ENCODE peak calls at places on chromosomes 2 and 18, in four cellular contexts. One of them, this sample, is unnamed.

GRCh38 chr2:111932841-111933291 is 34.5 kb downstream of the MERTK start:
- DNase-seq in neural progenitor cell: no peak
- DNase-seq in heart left ventricle: no peak
- DNase-seq in effector memory CD4-positive, alpha-beta T cell: no peak
- DNase-seq in this sample: no peak

GRCh38 chr2:239223029-239223329 is 177.8 kb downstream of the HDAC4 start:
- DNase-seq in neural progenitor cell: no peak
- DNase-seq in heart left ventricle: no peak
- DNase-seq in effector memory CD4-positive, alpha-beta T cell: no peak
- DNase-seq in this sample: no peak

GRCh38 chr2:212960336-212960735 is 191.1 kb downstream of the IKZF2 start:
- DNase-seq in neural progenitor cell: no peak
- DNase-seq in heart left ventricle: no peak
- DNase-seq in effector memory CD4-positive, alpha-beta T cell: no peak
- DNase-seq in this sample: no peak

GRCh38 chr2:69997296-69998184 is 36.1 kb upstream of the ASPRV1 start:
- DNase-seq in neural progenitor cell: no peak
- DNase-seq in heart left ventricle: no peak
- DNase-seq in effector memory CD4-positive, alpha-beta T cell: no peak
- DNase-seq in this sample: no peak

GRCh38 chr2:118779362-118779761 is 68.1 kb downstream of the EN1 start:
- DNase-seq in neural progenitor cell: no peak
- DNase-seq in heart left ventricle: no peak
- DNase-seq in effector memory CD4-positive, alpha-beta T cell: no peak
- DNase-seq in this sample: no peak

GRCh38 chr18:46199515-46200147 is 95.4 kb downstream of the HAUS1 start:
- DNase-seq in neural progenitor cell: no peak
- DNase-seq in heart left ventricle: no peak
- DNase-seq in effector memory CD4-positive, alpha-beta T cell: no peak
- DNase-seq in this sample: no peak

GRCh38 chr2:168482245-168482644 is 26.2 kb downstream of the CERS6 start:
- DNase-seq in neural progenitor cell: no peak
- DNase-seq in heart left ventricle: no peak
- DNase-seq in effector memory CD4-positive, alpha-beta T cell: no peak
- DNase-seq in this sample: no peak

GRCh38 chr2:240810621-240811020 is 9.4 kb downstream of the KIF1A start:
- DNase-seq in neural progenitor cell: no peak
- DNase-seq in heart left ventricle: no peak
- DNase-seq in effector memory CD4-positive, alpha-beta T cell: no peak
- DNase-seq in this sample: peak; percentile 40

GRCh38 chr2:227447606-227448005 is 24.4 kb upstream of the AGFG1 start:
- DNase-seq in neural progenitor cell: no peak
- DNase-seq in heart left ventricle: no peak
- DNase-seq in effector memory CD4-positive, alpha-beta T cell: no peak
- DNase-seq in this sample: no peak

GRCh38 chr18:49412673-49413072 is 47.8 kb downstream of the DYM start:
- DNase-seq in neural progenitor cell: no peak
- DNase-seq in heart left ventricle: no peak
- DNase-seq in effector memory CD4-positive, alpha-beta T cell: no peak
- DNase-seq in this sample: no peak

GRCh38 chr18:2337552-2338141 is 233.7 kb downstream of the METTL4 start:
- DNase-seq in neural progenitor cell: peak; percentile 51
- DNase-seq in heart left ventricle: no peak
- DNase-seq in effector memory CD4-positive, alpha-beta T cell: no peak
- DNase-seq in this sample: no peak

DNA sequence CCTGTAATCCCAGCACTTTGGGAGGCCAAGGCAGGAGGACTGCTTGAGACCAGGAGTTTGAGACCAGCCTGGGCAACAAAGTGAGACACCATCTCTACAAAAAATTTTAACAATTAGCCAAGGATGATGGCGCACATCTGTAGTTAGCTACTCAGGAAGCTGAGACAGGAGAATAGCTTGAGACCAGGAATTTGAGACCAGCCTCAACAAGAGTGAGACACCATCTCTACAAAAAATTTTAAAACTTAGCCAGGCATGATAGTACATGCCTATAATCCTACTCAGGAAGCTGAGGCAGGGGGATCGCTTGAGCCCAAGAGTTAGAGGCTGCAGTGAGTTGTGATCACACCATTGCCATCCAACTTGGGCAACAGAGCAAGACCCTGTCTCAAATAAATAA is 7.0 kb downstream of the MEMO1 start:
- DNase-seq in neural progenitor cell: no peak
- DNase-seq in heart left ventricle: no peak
- DNase-seq in effector memory CD4-positive, alpha-beta T cell: no peak
- DNase-seq in this sample: no peak
- H3K4me3 ChIP-seq in neural progenitor cell: no peak overlapping the region
- H3K4me3 ChIP-seq in heart left ventricle: no peak overlapping the region
- H3K4me3 ChIP-seq in effector memory CD4-positive, alpha-beta T cell: no peak overlapping the region
- H3K4me3 ChIP-seq in this sample: no peak overlapping the region

GRCh38 chr2:75608684-75609333 is 37.8 kb upstream of the MRPL19 start:
- DNase-seq in neural progenitor cell: peak; percentile 83
- DNase-seq in heart left ventricle: peak; percentile 49
- DNase-seq in effector memory CD4-positive, alpha-beta T cell: no peak
- DNase-seq in this sample: no peak
- H3K27ac ChIP-seq in neural progenitor cell: no peak overlapping the region
- H3K27ac ChIP-seq in heart left ventricle: no peak overlapping the region
- H3K27ac ChIP-seq in effector memory CD4-positive, alpha-beta T cell: no peak overlapping the region
- H3K27ac ChIP-seq in this sample: no peak overlapping the region

GRCh38 chr2:234451852-234452625 is 44.8 kb downstream of the ARL4C start:
- DNase-seq in neural progenitor cell: no peak
- DNase-seq in heart left ventricle: no peak
- DNase-seq in effector memory CD4-positive, alpha-beta T cell: no peak
- DNase-seq in this sample: no peak

GRCh38 chr2:234453216-234453615 is 43.7 kb downstream of the ARL4C start:
- DNase-seq in neural progenitor cell: no peak
- DNase-seq in heart left ventricle: no peak
- DNase-seq in effector memory CD4-positive, alpha-beta T cell: no peak
- DNase-seq in this sample: no peak

GRCh38 chr2:234451242-234451641 is 45.6 kb downstream of the ARL4C start:
- DNase-seq in neural progenitor cell: no peak
- DNase-seq in heart left ventricle: no peak
- DNase-seq in effector memory CD4-positive, alpha-beta T cell: no peak
- DNase-seq in this sample: no peak

GRCh38 chr2:234457421-234457820 is 39.5 kb downstream of the ARL4C start:
- DNase-seq in neural progenitor cell: no peak
- DNase-seq in heart left ventricle: no peak
- DNase-seq in effector memory CD4-positive, alpha-beta T cell: no peak
- DNase-seq in this sample: no peak

DNA sequence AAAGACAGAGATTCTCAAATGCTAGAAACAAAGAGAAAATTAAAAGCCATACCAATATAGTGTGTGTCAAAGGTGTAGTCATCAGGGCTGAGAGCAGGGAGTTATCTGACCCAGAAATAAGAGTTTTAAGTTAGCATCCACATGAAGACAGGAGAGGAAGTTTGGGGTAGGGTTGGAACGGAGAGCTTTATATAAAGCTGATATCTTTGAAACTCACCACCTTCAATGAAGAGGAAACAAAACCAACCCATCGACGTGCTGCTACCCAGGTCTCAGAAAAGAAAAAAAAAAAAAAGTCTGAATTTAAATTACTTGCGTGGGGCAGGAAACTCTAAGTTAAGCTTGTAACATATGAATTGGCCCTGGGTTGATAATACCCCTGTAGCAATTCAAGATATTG is 42.4 kb downstream of the ARL4C start:
- DNase-seq in neural progenitor cell: no peak
- DNase-seq in heart left ventricle: no peak
- DNase-seq in effector memory CD4-positive, alpha-beta T cell: no peak
- DNase-seq in this sample: no peak
- H3K4me3 ChIP-seq in neural progenitor cell: no peak overlapping the region
- H3K4me3 ChIP-seq in heart left ventricle: no peak overlapping the region
- H3K4me3 ChIP-seq in effector memory CD4-positive, alpha-beta T cell: peak overlapping the region; percentile 53
- H3K4me3 ChIP-seq in this sample: no peak overlapping the region

GRCh38 chr2:54672587-54673456 is 50.6 kb upstream of the EML6 start:
- DNase-seq in neural progenitor cell: no peak
- DNase-seq in heart left ventricle: no peak
- DNase-seq in effector memory CD4-positive, alpha-beta T cell: no peak
- DNase-seq in this sample: no peak

GRCh38 chr2:54675738-54676137 is 47.7 kb upstream of the EML6 start:
- DNase-seq in neural progenitor cell: no peak
- DNase-seq in heart left ventricle: peak; percentile 67
- DNase-seq in effector memory CD4-positive, alpha-beta T cell: no peak
- DNase-seq in this sample: no peak

GRCh38 chr2:54675281-54675680 is 48.2 kb upstream of the EML6 start:
- DNase-seq in neural progenitor cell: no peak
- DNase-seq in heart left ventricle: no peak
- DNase-seq in effector memory CD4-positive, alpha-beta T cell: no peak
- DNase-seq in this sample: no peak

GRCh38 chr2:54671875-54672586 is 51.4 kb upstream of the EML6 start:
- DNase-seq in neural progenitor cell: no peak
- DNase-seq in heart left ventricle: no peak
- DNase-seq in effector memory CD4-positive, alpha-beta T cell: no peak
- DNase-seq in this sample: no peak

GRCh38 chr2:54673501-54673998 is 49.9 kb upstream of the EML6 start:
- DNase-seq in neural progenitor cell: no peak
- DNase-seq in heart left ventricle: peak; percentile 92
- DNase-seq in effector memory CD4-positive, alpha-beta T cell: no peak
- DNase-seq in this sample: peak; percentile 88
- H3K27ac ChIP-seq in neural progenitor cell: no peak overlapping the region
- H3K27ac ChIP-seq in heart left ventricle: peak overlapping the region; percentile 85
- H3K27ac ChIP-seq in effector memory CD4-positive, alpha-beta T cell: no peak overlapping the region
- H3K27ac ChIP-seq in this sample: peak overlapping the region; percentile 77

GRCh38 chr2:4791488-4791887 is 900.7 kb upstream of the SOX11 start:
- DNase-seq in neural progenitor cell: no peak
- DNase-seq in heart left ventricle: no peak
- DNase-seq in effector memory CD4-positive, alpha-beta T cell: no peak
- DNase-seq in this sample: no peak

GRCh38 chr2:4792126-4792525 is 900.1 kb upstream of the SOX11 start:
- DNase-seq in neural progenitor cell: no peak
- DNase-seq in heart left ventricle: no peak
- DNase-seq in effector memory CD4-positive, alpha-beta T cell: no peak
- DNase-seq in this sample: no peak
- H3K4me3 ChIP-seq in neural progenitor cell: no peak overlapping the region
- H3K4me3 ChIP-seq in heart left ventricle: no peak overlapping the region
- H3K4me3 ChIP-seq in effector memory CD4-positive, alpha-beta T cell: no peak overlapping the region
- H3K4me3 ChIP-seq in this sample: no peak overlapping the region

DNA sequence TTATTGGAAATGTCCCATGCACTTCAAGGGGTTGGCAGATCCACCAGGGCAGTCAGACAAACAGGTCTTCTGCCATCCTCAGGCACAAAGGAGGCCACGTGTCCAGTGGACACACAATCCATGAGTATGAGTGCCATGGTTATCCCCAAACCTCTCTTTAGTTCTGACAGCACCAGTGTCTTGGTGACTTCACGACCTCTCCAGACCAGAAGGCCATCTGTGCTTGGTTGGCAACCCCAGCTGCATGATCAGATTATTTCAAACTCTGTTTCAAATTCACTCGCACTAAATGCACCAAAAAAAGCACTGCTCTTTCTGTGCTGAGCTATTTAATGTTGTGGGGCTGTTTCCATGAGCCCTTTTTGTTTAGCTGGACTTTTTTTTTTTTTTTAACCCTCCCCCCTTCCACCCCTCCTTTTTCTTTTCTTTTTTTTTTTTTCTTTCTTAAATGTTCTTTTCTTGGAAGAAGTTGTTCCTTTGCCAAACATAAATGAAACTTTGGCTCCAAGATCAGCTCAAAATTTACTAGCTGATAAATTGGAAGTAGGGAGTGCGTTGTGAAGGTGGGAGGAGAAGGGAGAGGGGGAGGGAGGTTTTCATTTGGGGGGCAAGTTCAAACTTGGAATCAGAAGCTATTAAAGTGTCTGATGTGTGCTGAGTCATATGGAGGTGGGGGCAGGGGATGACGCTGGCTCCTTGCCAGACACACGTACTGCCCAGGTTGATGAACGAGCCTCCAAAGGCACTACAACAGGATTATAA is 542.9 kb upstream of the TNP1 start:
- DNase-seq in neural progenitor cell: no peak
- DNase-seq in heart left ventricle: no peak
- DNase-seq in effector memory CD4-positive, alpha-beta T cell: no peak
- DNase-seq in this sample: no peak
- H3K27ac ChIP-seq in neural progenitor cell: no peak overlapping the region
- H3K27ac ChIP-seq in heart left ventricle: peak overlapping the region; percentile 10
- H3K27ac ChIP-seq in effector memory CD4-positive, alpha-beta T cell: no peak overlapping the region
- H3K27ac ChIP-seq in this sample: peak overlapping the region; percentile 40

GRCh38 chr2:189641047-189641446 is 20.2 kb upstream of the ASNSD1 start:
- DNase-seq in neural progenitor cell: peak; percentile 37
- DNase-seq in heart left ventricle: no peak
- DNase-seq in effector memory CD4-positive, alpha-beta T cell: no peak
- DNase-seq in this sample: no peak
- H3K4me3 ChIP-seq in neural progenitor cell: no peak overlapping the region
- H3K4me3 ChIP-seq in heart left ventricle: no peak overlapping the region
- H3K4me3 ChIP-seq in effector memory CD4-positive, alpha-beta T cell: no peak overlapping the region
- H3K4me3 ChIP-seq in this sample: no peak overlapping the region

DNA sequence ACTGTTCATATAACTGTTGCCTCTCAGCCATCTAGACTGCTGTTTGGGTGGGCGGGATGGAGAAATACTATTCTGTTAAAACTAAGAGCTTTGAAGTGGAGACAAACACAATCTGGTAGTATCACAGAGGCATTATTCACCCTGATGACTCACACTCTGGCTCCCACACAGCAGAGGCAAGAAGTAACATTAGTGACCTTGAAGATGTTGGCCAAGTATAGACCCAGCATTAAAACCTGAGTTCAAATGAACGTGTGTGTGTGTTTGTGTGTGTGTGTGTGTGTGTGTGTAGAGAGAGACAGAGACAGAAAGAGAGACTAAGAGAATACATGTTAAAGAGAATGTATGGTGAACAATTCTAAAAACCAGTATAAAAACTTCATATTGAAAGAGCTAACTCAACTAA is 22.5 kb upstream of the ACVR1 start:
- DNase-seq in neural progenitor cell: no peak
- DNase-seq in heart left ventricle: no peak
- DNase-seq in effector memory CD4-positive, alpha-beta T cell: no peak
- DNase-seq in this sample: no peak
- H3K27ac ChIP-seq in neural progenitor cell: no peak overlapping the region
- H3K27ac ChIP-seq in heart left ventricle: no peak overlapping the region
- H3K27ac ChIP-seq in effector memory CD4-positive, alpha-beta T cell: peak overlapping the region; percentile 54
- H3K27ac ChIP-seq in this sample: no peak overlapping the region

GRCh38 chr18:48409591-48410094 is 460 bp upstream of the ZBTB7C start:
- DNase-seq in neural progenitor cell: no peak
- DNase-seq in heart left ventricle: peak; percentile 44
- DNase-seq in effector memory CD4-positive, alpha-beta T cell: no peak
- DNase-seq in this sample: peak; percentile 77

GRCh38 chr18:48408111-48408726 is 964 bp downstream of the ZBTB7C start:
- DNase-seq in neural progenitor cell: peak; percentile 33
- DNase-seq in heart left ventricle: no peak
- DNase-seq in effector memory CD4-positive, alpha-beta T cell: no peak
- DNase-seq in this sample: no peak

GRCh38 chr18:48407358-48407757 is 1.8 kb downstream of the ZBTB7C start:
- DNase-seq in neural progenitor cell: no peak
- DNase-seq in heart left ventricle: no peak
- DNase-seq in effector memory CD4-positive, alpha-beta T cell: no peak
- DNase-seq in this sample: no peak

GRCh38 chr18:48410095-48410920 is 1.1 kb upstream of the ZBTB7C start:
- DNase-seq in neural progenitor cell: peak; percentile 95
- DNase-seq in heart left ventricle: peak; percentile 94
- DNase-seq in effector memory CD4-positive, alpha-beta T cell: peak; percentile 7
- DNase-seq in this sample: peak; percentile 62

GRCh38 chr18:48408727-48409590 is at the start of gene ZBTB7C:
- DNase-seq in neural progenitor cell: peak; percentile 86
- DNase-seq in heart left ventricle: peak; percentile 27
- DNase-seq in effector memory CD4-positive, alpha-beta T cell: no peak
- DNase-seq in this sample: no peak
- H3K4me3 ChIP-seq in neural progenitor cell: peak within 1 kb of the TSS; percentile 82
- H3K4me3 ChIP-seq in heart left ventricle: peak within 1 kb of the TSS; percentile 72
- H3K4me3 ChIP-seq in effector memory CD4-positive, alpha-beta T cell: peak within 1 kb of the TSS; percentile 73
- H3K4me3 ChIP-seq in this sample: peak within 1 kb of the TSS; percentile 98